ENCODE peak calls at places on chromosome 10, in nine cellular contexts. B, Z, M, U, T, R, D, F and V are unnamed samples.

GRCh38 chr10:21534611-21535493 is 820 bp downstream of the MLLT10 start:
- DNase-seq in D (peak), M (peak), Z (peak), U (peak), F (no peak), T (peak), B (no peak), R (peak), V (peak)

GRCh38 chr10:6995846-6996245 is 415.0 kb downstream of the SFMBT2 start:
- DNase-seq in R (peak), T (no peak), Z (peak), D (no peak), U (no peak), B (no peak), F (no peak), M (no peak), V (no peak)

GRCh38 chr10:91552706-91553105 is 80.2 kb downstream of the PPP1R3C start:
- DNase-seq in T (peak), Z (peak), M (peak), F (peak), R (peak), U (no peak), B (no peak), D (no peak), V (no peak)

GRCh38 chr10:132022241-132022640 is 40.5 kb upstream of the BNIP3 start:
- DNase-seq in F (no peak), U (no peak), T (no peak), B (no peak), M (no peak), Z (no peak), D (no peak), R (no peak), V (no peak)

GRCh38 chr10:71252195-71252594 is 39.8 kb downstream of the UNC5B start:
- DNase-seq in R (no peak), F (no peak), D (no peak), T (peak), Z (no peak), M (no peak), U (peak), B (no peak), V (no peak)

GRCh38 chr10:49690673-49691356 is 11.4 kb downstream of the C10orf53 start:
- DNase-seq in B (no peak), U (no peak), T (no peak), R (peak), Z (no peak), F (no peak), D (no peak), M (no peak), V (no peak)

GRCh38 chr10:64394744-64395143 is 873.5 kb downstream of the REEP3 start:
- DNase-seq in Z (no peak), B (no peak), R (peak), U (no peak), F (no peak), M (no peak), T (no peak), D (no peak), V (no peak)

GRCh38 chr10:103513383-103514060 is 20.0 kb downstream of the NEURL1 start:
- DNase-seq in T (no peak), Z (no peak), U (no peak), F (no peak), B (no peak), D (no peak), M (no peak), R (no peak), V (no peak)

GRCh38 chr10:27998178-27998953 is 513 bp downstream of the ODAD2 start:
- DNase-seq in B (peak), R (peak), U (peak), D (no peak), M (peak), Z (peak), F (no peak), T (peak), V (no peak)
- TF ChIP-seq POLR2A in B (peak), R (no peak), U (no peak), D (no peak), M (no peak), Z (peak), F (no peak), T (no peak), V (no peak)

GRCh38 chr10:32445740-32446615 is at the start of gene CCDC7:
- DNase-seq in F (peak), D (peak), B (peak), Z (peak), R (peak), T (peak), U (peak), M (peak), V (peak)
- TF ChIP-seq POLR2A in F (peak), D (peak), B (peak), Z (peak), R (peak), T (peak), U (peak), M (peak), V (peak)

GRCh38 chr10:70074147-70074546 is 21.5 kb downstream of the MACROH2A2 start:
- DNase-seq in B (no peak), F (no peak), Z (no peak), U (no peak), M (no peak), R (peak), D (no peak), T (no peak), V (no peak)
- TF ChIP-seq POLR2A in B (no peak), F (no peak), Z (no peak), U (no peak), M (no peak), R (no peak), D (no peak), T (no peak), V (no peak)

GRCh38 chr10:1056326-1057105 is at the start of gene WDR37:
- DNase-seq in U (peak), Z (peak), M (peak), D (peak), T (peak), F (no peak), R (peak), B (peak), V (peak)
- TF ChIP-seq POLR2A in U (peak), Z (peak), M (peak), D (peak), T (peak), F (no peak), R (peak), B (peak), V (peak)

GRCh38 chr10:43194266-43194665 is 56.0 kb downstream of the CSGALNACT2 start:
- DNase-seq in T (no peak), M (no peak), B (no peak), D (no peak), U (no peak), F (no peak), R (no peak), Z (no peak), V (no peak)
- TF ChIP-seq POLR2A in T (no peak), M (no peak), B (no peak), D (no peak), U (no peak), F (no peak), R (no peak), Z (no peak), V (no peak)

GRCh38 chr10:116076616-116077015 is 196.4 kb downstream of the GFRA1 start:
- DNase-seq in Z (no peak), F (no peak), T (no peak), R (no peak), B (no peak), M (no peak), D (no peak), U (no peak), V (no peak)
- TF ChIP-seq POLR2A in Z (no peak), F (no peak), T (no peak), R (no peak), B (no peak), M (no peak), D (no peak), U (no peak), V (no peak)